ENCODE peak calls at places on chromosomes 4 and X, in eight cellular contexts. N is cardiac muscle cell; O is KBM-7; X is A549; I is OCI-M1; M is activated CD4-positive, alpha-beta T cell treated with anti-CD3 and anti-CD28 coated beads, Interleukin-2, amount 50 U/mL, for 24 hours; B is activated T-cell treated with anti-CD3 and anti-CD28 coated beads, Interleukin-2, amount 50 U/mL, for 24 hours; E is NT2/D1. C is an unnamed sample.

GRCh38 chr4:74473155-74473811 is 28.3 kb downstream of the AREG start:
- DNase-seq in N (no peak), O (no peak), X (peak; percentile 36), I (no peak), M (no peak), B (no peak), E (no peak), C (peak; percentile 91)

GRCh38 chr4:186029731-186030421 is 39.1 kb upstream of the TLR3 start:
- DNase-seq in N (no peak), O (no peak), X (no peak), I (no peak), M (no peak), B (no peak), E (peak; percentile 35), C (peak; percentile 5)

GRCh38 chr4:145523117-145523516 is 41.5 kb downstream of the SMAD1 start:
- DNase-seq in N (no peak), O (no peak), X (no peak), I (no peak), M (no peak), B (no peak), E (no peak), C (peak; percentile 56)

GRCh38 chr4:123659759-123660158 is 263.2 kb downstream of the SPRY1 start:
- DNase-seq in N (peak; percentile 8), O (peak; percentile 28), X (peak; percentile 12), I (peak; percentile 67), M (no peak), B (no peak), E (peak; percentile 13), C (no peak)

GRCh38 chr4:1576961-1577814 is 106.9 kb downstream of the FAM53A start:
- DNase-seq in N (no peak), O (no peak), X (no peak), I (no peak), M (no peak), B (no peak), E (no peak), C (no peak)

GRCh38 chr4:112270643-112271484 is 14.8 kb downstream of the TIFA start:
- DNase-seq in N (no peak), O (no peak), X (no peak), I (no peak), M (no peak), B (no peak), E (peak; percentile 20), C (peak; percentile 93)

GRCh38 chr4:3368841-3369760 is 72.7 kb upstream of the HGFAC start:
- DNase-seq in N (no peak), O (no peak), X (no peak), I (no peak), M (no peak), B (no peak), E (no peak), C (no peak)

GRCh38 chr4:52864816-52865215 is 2.7 kb downstream of the RASL11B start:
- DNase-seq in N (no peak), O (no peak), X (no peak), I (no peak), M (no peak), B (no peak), E (no peak), C (peak; percentile 35)

GRCh38 chr4:84803720-84804119 is 162.8 kb downstream of the WDFY3 start:
- DNase-seq in N (no peak), O (no peak), X (no peak), I (no peak), M (no peak), B (no peak), E (no peak), C (peak; percentile 63)

GRCh38 chr4:76850010-76850441 is 47.9 kb downstream of the SOWAHB start:
- DNase-seq in N (no peak), O (no peak), X (peak; percentile 86), I (no peak), M (no peak), B (no peak), E (no peak), C (peak; percentile 96)

GRCh38 chr4:160034501-160034900 is 931.6 kb downstream of the RAPGEF2 start:
- DNase-seq in N (no peak), O (no peak), X (no peak), I (no peak), M (no peak), B (no peak), E (no peak), C (no peak)

GRCh38 chrX:84123585-84123984 is 64.4 kb downstream of the RPS6KA6 start:
- DNase-seq in N (no peak), O (no peak), X (no peak), I (no peak), M (no peak), B (no peak), E (no peak), C (no peak)

GRCh38 chrX:53241558-53241957 is 16.6 kb upstream of the KDM5C start:
- DNase-seq in N (no peak), O (peak; percentile 59), X (no peak), I (no peak), M (no peak), B (no peak), E (no peak), C (no peak)

GRCh38 chr4:117823388-117823787 is 210.9 kb upstream of the NDST3 start:
- DNase-seq in N (no peak), O (no peak), X (no peak), I (no peak), M (no peak), B (no peak), E (no peak), C (no peak)

GRCh38 chr4:176187610-176188009 is 7.8 kb downstream of the SPATA4 start:
- DNase-seq in N (no peak), O (no peak), X (no peak), I (no peak), M (no peak), B (no peak), E (no peak), C (peak; percentile 66)

GRCh38 chrX:12779534-12779933 is 11.7 kb upstream of the PRPS2 start:
- DNase-seq in N (no peak), O (no peak), X (peak; percentile 61), I (no peak), M (no peak), B (no peak), E (no peak), C (no peak)

C was measured in IMR-90.